ENCODE peak calls at places on chromosomes 13 and 19, in five cellular contexts. C is D721Med, K is activated T-cell treated with anti-CD3 and anti-CD28 coated beads for 1 hour, I is Caco-2, R is GM13976. W is an unnamed sample.

GRCh38 chr19:23771761-23772667 is 13.3 kb upstream of the ZNF681 start:
- DNase-seq in C (no peak), K (no peak), I (no peak), R (no peak), W (no peak)

GRCh38 chr13:113518080-113518803 is 27.7 kb upstream of the DCUN1D2 start:
- DNase-seq in C (no peak), K (no peak), I (no peak), R (no peak), W (no peak)

GRCh38 chr19:44498988-44499387 is 1.3 kb downstream of the ZNF180 start:
- DNase-seq in C (no peak), K (no peak), I (no peak), R (no peak), W (no peak)

GRCh38 chr13:106349080-106349841 is 186.2 kb downstream of the EFNB2 start:
- DNase-seq in C (no peak), K (no peak), I (peak; percentile 52), R (no peak), W (peak; percentile 15)

GRCh38 chr13:59356607-59357006 is 807.1 kb downstream of the DIAPH3 start:
- DNase-seq in C (no peak), K (no peak), I (no peak), R (no peak), W (no peak)

GRCh38 chr13:88926890-88927502 is 1255.8 kb downstream of the SLITRK5 start:
- DNase-seq in C (no peak), K (no peak), I (no peak), R (no peak), W (no peak)

GRCh38 chr19:18438331-18439024 is 545 bp upstream of the ISYNA1 start:
- DNase-seq in C (no peak), K (no peak), I (peak; percentile 44), R (no peak), W (peak; percentile 40)

GRCh38 chr13:41981961-41982723 is 21.2 kb upstream of the VWA8 start:
- DNase-seq in C (no peak), K (no peak), I (no peak), R (no peak), W (no peak)

GRCh38 chr19:45824531-45825262 is 9.6 kb upstream of the RSPH6A start:
- DNase-seq in C (no peak), K (no peak), I (no peak), R (no peak), W (no peak)

GRCh38 chr13:23617551-23618014 is 47.4 kb downstream of the TNFRSF19 start:
- DNase-seq in C (no peak), K (no peak), I (no peak), R (no peak), W (no peak)

GRCh38 chr13:35992964-35993363 is 138.2 kb downstream of the DCLK1 start:
- DNase-seq in C (no peak), K (no peak), I (no peak), R (no peak), W (no peak)

GRCh38 chr19:5137114-5137513 is 168.2 kb downstream of the KDM4B start:
- DNase-seq in C (no peak), K (no peak), I (no peak), R (no peak), W (no peak)

GRCh38 chr19:5024282-5024681 is 55.4 kb downstream of the KDM4B start:
- DNase-seq in C (no peak), K (no peak), I (no peak), R (no peak), W (no peak)

GRCh38 chr13:41791056-41791455 is 169.9 kb downstream of the VWA8 start:
- DNase-seq in C (no peak), K (no peak), I (no peak), R (no peak), W (no peak)

GRCh38 chr13:41054919-41055619 is 6.2 kb upstream of the WBP4 start:
- DNase-seq in C (no peak), K (no peak), I (no peak), R (no peak), W (no peak)

GRCh38 chr13:53005631-53006030 is 23.0 kb upstream of the OLFM4 start:
- DNase-seq in C (peak; percentile 73), K (no peak), I (no peak), R (no peak), W (no peak)

GRCh38 chr13:96781141-96781540 is 213.1 kb downstream of the OXGR1 start:
- DNase-seq in C (no peak), K (no peak), I (no peak), R (no peak), W (no peak)

GRCh38 chr19:42528354-42529247 is at the start of gene CEACAM1:
- DNase-seq in C (no peak), K (peak; percentile 26), I (peak; percentile 33), R (peak; percentile 70), W (peak; percentile 79)

GRCh38 chr19:43711751-43712355 is 4.0 kb upstream of the IRGC start:
- DNase-seq in C (no peak), K (no peak), I (no peak), R (no peak), W (peak; percentile 52)

GRCh38 chr13:110771194-110771593 is 57.7 kb downstream of the ING1 start:
- DNase-seq in C (no peak), K (no peak), I (no peak), R (no peak), W (peak; percentile 0)

GRCh38 chr13:73496711-73497110 is 437.9 kb downstream of the KLF5 start:
- DNase-seq in C (no peak), K (no peak), I (no peak), R (no peak), W (no peak)

GRCh38 chr13:112781881-112782361 is 92.1 kb downstream of the ATP11A start:
- DNase-seq in C (no peak), K (no peak), I (no peak), R (no peak), W (no peak)

GRCh38 chr19:10408511-10409291 is 5.4 kb upstream of the CDC37 start:
- DNase-seq in C (no peak), K (no peak), I (no peak), R (peak; percentile 70), W (no peak)

GRCh38 chr13:41500501-41500900 is 43.2 kb downstream of the RGCC start:
- DNase-seq in C (no peak), K (no peak), I (no peak), R (no peak), W (no peak)

GRCh38 chr13:24071423-24072075 is 89.0 kb upstream of the SPATA13 start:
- DNase-seq in C (no peak), K (no peak), I (no peak), R (no peak), W (no peak)

GRCh38 chr13:44306401-44307192 is 67.0 kb upstream of the SERP2 start:
- DNase-seq in C (no peak), K (no peak), I (no peak), R (no peak), W (peak; percentile 46)

GRCh38 chr19:10812902-10813404 is 23.1 kb downstream of the TMED1 start:
- DNase-seq in C (no peak), K (no peak), I (no peak), R (no peak), W (no peak)

GRCh38 chr19:18514800-18515682 is 6.8 kb downstream of the ELL start:
- DNase-seq in C (no peak), K (no peak), I (peak; percentile 92), R (no peak), W (peak; percentile 52)

GRCh38 chr13:49586717-49587116 is 1.4 kb upstream of the RCBTB1 start:
- DNase-seq in C (no peak), K (no peak), I (no peak), R (no peak), W (no peak)

W was measured in Calu3.